ENCODE peak calls at places on chromosomes 1 and 21, in nine cellular contexts. P is left cardiac atrium; C is cerebellum; O is PC-3; Q is NCI-H1105 treated with DMSO at 0.1 percent for 48 hours; G is astrocyte; R is stimulated activated CD4-positive, alpha-beta T cell treated with anti-CD3 and anti-CD28 coated beads, Interleukin-2, amount 100 ng/mL, for 48 hours; E is naive thymus-derived CD4-positive, alpha-beta T cell; S is CD8-positive, alpha-beta T cell. Z is an unnamed sample.

GRCh38 chr1:10631811-10632481 is 157.2 kb downstream of the PEX14 start:
- DNase-seq in E (no peak), C (no peak), Q (no peak), S (no peak), G (no peak), P (no peak), O (no peak), R (no peak), Z (no peak)

GRCh38 chr1:12048376-12048775 is 14.7 kb upstream of the TNFRSF8 start:
- DNase-seq in R (no peak), Q (no peak), G (no peak), C (peak; percentile 16), P (no peak), S (no peak), E (no peak), O (no peak), Z (no peak)

GRCh38 chr21:42220138-42220701 is 1.3 kb downstream of the ABCG1 start:
- DNase-seq in G (peak; percentile 51), R (peak; percentile 37), S (peak; percentile 52), P (peak; percentile 59), C (peak; percentile 90), Q (peak; percentile 93), O (peak; percentile 84), E (peak; percentile 94), Z (peak; percentile 82)

GRCh38 chr1:219066631-219067349 is 106.9 kb upstream of the LYPLAL1 start:
- DNase-seq in G (peak; percentile 60), P (no peak), C (no peak), S (no peak), E (no peak), O (peak; percentile 88), R (no peak), Q (peak; percentile 52), Z (no peak)

GRCh38 chr21:34790834-34791233 is 122.0 kb downstream of the CLIC6 start:
- DNase-seq in P (no peak), C (no peak), R (no peak), S (no peak), G (no peak), E (no peak), Q (no peak), O (peak; percentile 43), Z (no peak)

GRCh38 chr1:207389728-207390464 is 64.2 kb upstream of the CR2 start:
- DNase-seq in O (peak; percentile 100), G (peak; percentile 53), C (no peak), R (no peak), E (no peak), S (no peak), Q (no peak), P (no peak), Z (no peak)

GRCh38 chr1:11056504-11056903 is 3.3 kb downstream of the SRM start:
- DNase-seq in R (no peak), Q (no peak), E (no peak), S (no peak), O (no peak), P (no peak), C (no peak), G (no peak), Z (no peak)

GRCh38 chr21:34345091-34345871 is 18.5 kb upstream of the KCNE2 start:
- DNase-seq in E (no peak), G (no peak), O (no peak), P (no peak), S (no peak), C (no peak), R (no peak), Q (no peak), Z (no peak)

GRCh38 chr1:60596791-60597748 is 485.3 kb upstream of the NFIA start:
- DNase-seq in R (no peak), E (no peak), G (peak; percentile 83), P (no peak), C (no peak), S (no peak), Q (no peak), O (peak; percentile 41), Z (no peak)

GRCh38 chr1:241186716-241187115 is 170.3 kb downstream of the RGS7 start:
- DNase-seq in S (no peak), E (no peak), O (peak; percentile 49), P (no peak), C (no peak), R (no peak), Q (no peak), G (no peak), Z (no peak)

GRCh38 chr1:18926315-18927081 is 24.1 kb upstream of the ALDH4A1 start:
- DNase-seq in O (peak; percentile 96), E (peak; percentile 77), C (no peak), S (peak; percentile 74), R (peak; percentile 73), P (peak; percentile 83), Q (no peak), G (peak; percentile 93), Z (peak; percentile 37)

GRCh38 chr1:64654519-64655341 is 90.1 kb upstream of the RAVER2 start:
- DNase-seq in Q (no peak), P (no peak), G (peak; percentile 16), S (no peak), O (no peak), E (no peak), R (no peak), C (no peak), Z (no peak)

GRCh38 chr1:109508001-109508872 is 1.3 kb downstream of the AMIGO1 start:
- DNase-seq in G (no peak), R (no peak), E (no peak), C (no peak), Q (no peak), O (no peak), S (no peak), P (peak; percentile 13), Z (no peak)

GRCh38 chr21:21163904-21164303 is 165.7 kb downstream of the NCAM2 start:
- DNase-seq in R (peak; percentile 25), O (peak; percentile 72), P (peak; percentile 37), E (peak; percentile 51), Q (peak; percentile 68), C (peak; percentile 13), S (peak; percentile 1), G (peak; percentile 51), Z (peak; percentile 2)

GRCh38 chr1:98388431-98388830 is 273.1 kb upstream of the SNX7 start:
- DNase-seq in E (no peak), Q (peak; percentile 19), P (no peak), S (no peak), R (no peak), G (peak; percentile 84), O (peak; percentile 87), C (peak; percentile 3), Z (no peak)

GRCh38 chr1:31372961-31373896 is at the start of gene FABP3:
- DNase-seq in R (peak; percentile 29), G (peak; percentile 47), S (no peak), Q (peak; percentile 73), O (peak; percentile 46), E (peak; percentile 14), C (peak; percentile 71), P (peak; percentile 85), Z (no peak)

GRCh38 chr1:157878059-157878458 is 36.5 kb upstream of the CD5L start:
- DNase-seq in P (no peak), Q (peak; percentile 68), G (peak; percentile 16), C (peak; percentile 0), S (no peak), R (no peak), E (no peak), O (peak; percentile 67), Z (no peak)

GRCh38 chr1:203271018-203271743 is 34.1 kb upstream of the BTG2 start:
- DNase-seq in E (peak; percentile 81), G (peak; percentile 64), S (peak; percentile 52), R (no peak), Q (no peak), P (peak; percentile 72), C (no peak), O (peak; percentile 58), Z (no peak)

GRCh38 chr1:119449964-119450363 is 35.0 kb downstream of the HSD3B2 start:
- DNase-seq in O (peak; percentile 54), G (no peak), Q (no peak), S (no peak), P (no peak), R (no peak), C (no peak), E (no peak), Z (no peak)

GRCh38 chr1:36802018-36802417 is 232.3 kb downstream of the GRIK3 start:
- DNase-seq in O (no peak), G (no peak), Q (no peak), E (no peak), S (no peak), C (no peak), R (no peak), P (no peak), Z (no peak)

GRCh38 chr1:165943198-165943597 is 115.8 kb downstream of the UCK2 start:
- DNase-seq in G (no peak), Q (peak; percentile 6), S (no peak), E (no peak), R (no peak), P (no peak), O (peak; percentile 10), C (no peak), Z (no peak)

GRCh38 chr1:207806531-207807394 is 54.9 kb downstream of the CD46 start:
- DNase-seq in S (no peak), G (peak; percentile 61), P (no peak), E (peak; percentile 22), R (no peak), O (peak; percentile 43), C (no peak), Q (no peak), Z (no peak)

GRCh38 chr21:44950351-44950750 is 10.5 kb downstream of the SLX9 start:
- DNase-seq in G (no peak), S (no peak), Q (no peak), P (peak; percentile 23), O (no peak), E (no peak), C (no peak), R (no peak), Z (no peak)

GRCh38 chr1:156654700-156655099 is 12.8 kb downstream of the BCAN start:
- DNase-seq in R (no peak), Q (no peak), O (no peak), S (no peak), E (no peak), P (no peak), C (no peak), G (no peak), Z (no peak)

GRCh38 chr1:220877348-220878095 is 1.7 kb upstream of the HLX start:
- DNase-seq in Q (no peak), C (no peak), O (no peak), G (no peak), E (no peak), R (no peak), S (no peak), P (no peak), Z (no peak)

GRCh38 chr1:1344672-1345361 is 4.4 kb downstream of the DVL1 start:
- DNase-seq in R (no peak), O (peak; percentile 100), E (no peak), P (no peak), C (no peak), Q (no peak), G (peak; percentile 83), S (no peak), Z (no peak)

GRCh38 chr1:6259491-6260362 is 1.2 kb downstream of the GPR153 start:
- DNase-seq in E (peak; percentile 72), P (peak; percentile 92), R (peak; percentile 69), G (peak; percentile 47), S (peak; percentile 62), O (peak; percentile 92), Q (peak; percentile 50), C (peak; percentile 62), Z (peak; percentile 65)

GRCh38 chr1:147717051-147717705 is 43.2 kb downstream of the GJA5 start:
- DNase-seq in G (no peak), O (peak; percentile 99), R (no peak), E (no peak), P (no peak), S (no peak), Q (peak; percentile 79), C (no peak), Z (no peak)

GRCh38 chr21:46049890-46050650 is 47.8 kb upstream of the COL6A2 start:
- DNase-seq in P (no peak), O (no peak), C (no peak), G (no peak), R (no peak), Q (no peak), S (no peak), E (no peak), Z (no peak)

GRCh38 chr21:41195311-41195710 is 27.4 kb downstream of the BACE2 start:
- DNase-seq in S (no peak), Q (no peak), G (no peak), R (no peak), P (no peak), O (no peak), C (no peak), E (no peak), Z (peak; percentile 14)

GRCh38 chr1:74362691-74363090 is 127.5 kb downstream of the TNNI3K start:
- DNase-seq in R (no peak), O (no peak), G (no peak), E (no peak), C (peak; percentile 44), Q (no peak), P (no peak), S (no peak), Z (no peak)

Z was measured in memory B cell.